ENCODE peak calls at places on chromosomes 11 and 22, in four cellular contexts. One of them, this sample, is unnamed.

GRCh38 chr22:26617251-26618199 is at the start of gene CRYBB1:
- DNase-seq in kidney epithelial cell: no peak
- DNase-seq in IMR-90: peak
- DNase-seq in esophagus squamous epithelium: no peak
- DNase-seq in this sample: no peak

GRCh38 chr11:118290923-118291322 is 13.6 kb upstream of the CD3E start:
- DNase-seq in kidney epithelial cell: no peak
- DNase-seq in IMR-90: no peak
- DNase-seq in esophagus squamous epithelium: no peak
- DNase-seq in this sample: peak

GRCh38 chr11:112300094-112300786 is 39.6 kb upstream of the PLET1 start:
- DNase-seq in kidney epithelial cell: no peak
- DNase-seq in IMR-90: no peak
- DNase-seq in esophagus squamous epithelium: no peak
- DNase-seq in this sample: no peak

GRCh38 chr11:61004037-61004641 is 32.7 kb downstream of the CD6 start:
- DNase-seq in kidney epithelial cell: no peak
- DNase-seq in IMR-90: peak
- DNase-seq in esophagus squamous epithelium: no peak
- DNase-seq in this sample: peak

GRCh38 chr11:114478768-114479167 is 39.5 kb downstream of the REXO2 start:
- DNase-seq in kidney epithelial cell: no peak
- DNase-seq in IMR-90: no peak
- DNase-seq in esophagus squamous epithelium: no peak
- DNase-seq in this sample: peak

GRCh38 chr11:130478204-130478701 is 29.8 kb downstream of the ADAMTS15 start:
- DNase-seq in kidney epithelial cell: peak
- DNase-seq in IMR-90: peak
- DNase-seq in esophagus squamous epithelium: no peak
- DNase-seq in this sample: peak

GRCh38 chr11:45801723-45802315 is 3.1 kb upstream of the SLC35C1 start:
- DNase-seq in kidney epithelial cell: no peak
- DNase-seq in IMR-90: no peak
- DNase-seq in esophagus squamous epithelium: no peak
- DNase-seq in this sample: peak

GRCh38 chr11:91876746-91877145 is 347.9 kb upstream of the FAT3 start:
- DNase-seq in kidney epithelial cell: no peak
- DNase-seq in IMR-90: no peak
- DNase-seq in esophagus squamous epithelium: no peak
- DNase-seq in this sample: no peak

GRCh38 chr11:8384199-8384821 is 120.6 kb upstream of the LMO1 start:
- DNase-seq in kidney epithelial cell: peak
- DNase-seq in IMR-90: no peak
- DNase-seq in esophagus squamous epithelium: no peak
- DNase-seq in this sample: peak

DNA sequence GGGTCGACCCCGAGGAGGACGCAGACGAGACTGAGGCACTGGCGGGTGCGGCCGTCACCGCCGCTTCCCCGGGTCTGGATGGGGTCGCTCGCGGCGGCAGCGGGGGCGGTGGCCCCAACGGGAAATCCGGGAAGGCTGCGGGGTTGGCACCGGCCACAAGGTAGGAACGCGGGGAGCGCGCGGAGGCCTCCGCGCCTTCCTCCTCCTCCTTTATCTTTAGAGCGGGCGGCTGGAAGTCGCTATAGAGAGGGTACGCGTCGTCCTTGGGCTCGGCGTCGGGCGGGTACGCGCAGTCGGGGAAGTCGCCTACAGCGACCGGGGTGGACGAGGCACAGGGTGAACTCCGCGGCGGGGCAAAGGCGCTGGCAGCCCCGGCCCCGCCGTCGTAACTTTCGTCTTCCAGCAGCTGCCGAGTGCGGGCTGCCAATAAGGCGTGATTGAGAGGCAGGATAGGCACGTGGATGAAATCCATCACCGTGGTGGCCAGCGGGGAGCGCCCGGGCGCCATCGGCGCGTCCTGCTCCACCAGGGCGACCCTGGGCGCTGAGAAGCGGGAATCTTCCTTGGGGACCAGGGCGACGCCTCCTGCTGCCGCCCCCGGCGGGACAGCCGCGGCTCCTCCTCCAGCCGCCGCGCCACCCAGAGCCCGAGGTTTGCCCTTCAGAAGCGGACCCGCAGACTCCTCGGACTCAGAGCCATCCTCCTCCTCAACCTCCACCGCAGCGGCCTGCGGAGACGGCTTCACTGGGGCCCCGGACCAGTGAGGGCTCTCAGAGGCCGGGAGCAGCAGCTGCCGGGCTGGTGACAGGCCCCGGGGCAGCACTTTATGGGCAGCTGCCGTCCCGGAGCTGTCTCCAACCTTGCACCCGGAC is 1.7 kb downstream of the PGR start:
- DNase-seq in kidney epithelial cell: no peak
- DNase-seq in IMR-90: no peak
- DNase-seq in esophagus squamous epithelium: no peak
- DNase-seq in this sample: no peak
- H3K4me3 ChIP-seq in kidney epithelial cell: peak
- H3K4me3 ChIP-seq in IMR-90: peak
- H3K4me3 ChIP-seq in esophagus squamous epithelium: peak
- H3K4me3 ChIP-seq in this sample: peak

GRCh38 chr11:116168459-116168787 is 604.4 kb downstream of the BUD13 start:
- DNase-seq in kidney epithelial cell: no peak
- DNase-seq in IMR-90: no peak
- DNase-seq in esophagus squamous epithelium: no peak
- DNase-seq in this sample: no peak

GRCh38 chr11:116172156-116172555 is 600.6 kb downstream of the BUD13 start:
- DNase-seq in kidney epithelial cell: no peak
- DNase-seq in IMR-90: no peak
- DNase-seq in esophagus squamous epithelium: no peak
- DNase-seq in this sample: no peak

GRCh38 chr11:116171271-116172140 is 601.3 kb downstream of the BUD13 start:
- DNase-seq in kidney epithelial cell: no peak
- DNase-seq in IMR-90: no peak
- DNase-seq in esophagus squamous epithelium: no peak
- DNase-seq in this sample: no peak

GRCh38 chr11:116169776-116170175 is 603.0 kb downstream of the BUD13 start:
- DNase-seq in kidney epithelial cell: no peak
- DNase-seq in IMR-90: no peak
- DNase-seq in esophagus squamous epithelium: no peak
- DNase-seq in this sample: no peak

GRCh38 chr11:116170526-116171120 is 602.2 kb downstream of the BUD13 start:
- DNase-seq in kidney epithelial cell: no peak
- DNase-seq in IMR-90: no peak
- DNase-seq in esophagus squamous epithelium: no peak
- DNase-seq in this sample: no peak
- TF ChIP-seq CTCF in kidney epithelial cell: peak
- TF ChIP-seq CTCF in IMR-90: no peak
- TF ChIP-seq CTCF in esophagus squamous epithelium: no peak
- TF ChIP-seq CTCF in this sample: no peak

GRCh38 chr22:20036535-20037392 is 15.9 kb downstream of the TANGO2 start:
- DNase-seq in kidney epithelial cell: no peak
- DNase-seq in IMR-90: no peak
- DNase-seq in esophagus squamous epithelium: no peak
- DNase-seq in this sample: no peak
- H3K4me3 ChIP-seq in kidney epithelial cell: no peak
- H3K4me3 ChIP-seq in IMR-90: no peak
- H3K4me3 ChIP-seq in esophagus squamous epithelium: no peak
- H3K4me3 ChIP-seq in this sample: no peak

GRCh38 chr11:123475478-123475877 is 45.4 kb downstream of the GRAMD1B start:
- DNase-seq in kidney epithelial cell: no peak
- DNase-seq in IMR-90: peak
- DNase-seq in esophagus squamous epithelium: no peak
- DNase-seq in this sample: peak
- TF ChIP-seq CTCF in kidney epithelial cell: peak
- TF ChIP-seq CTCF in IMR-90: peak
- TF ChIP-seq CTCF in esophagus squamous epithelium: no peak
- TF ChIP-seq CTCF in this sample: peak

DNA sequence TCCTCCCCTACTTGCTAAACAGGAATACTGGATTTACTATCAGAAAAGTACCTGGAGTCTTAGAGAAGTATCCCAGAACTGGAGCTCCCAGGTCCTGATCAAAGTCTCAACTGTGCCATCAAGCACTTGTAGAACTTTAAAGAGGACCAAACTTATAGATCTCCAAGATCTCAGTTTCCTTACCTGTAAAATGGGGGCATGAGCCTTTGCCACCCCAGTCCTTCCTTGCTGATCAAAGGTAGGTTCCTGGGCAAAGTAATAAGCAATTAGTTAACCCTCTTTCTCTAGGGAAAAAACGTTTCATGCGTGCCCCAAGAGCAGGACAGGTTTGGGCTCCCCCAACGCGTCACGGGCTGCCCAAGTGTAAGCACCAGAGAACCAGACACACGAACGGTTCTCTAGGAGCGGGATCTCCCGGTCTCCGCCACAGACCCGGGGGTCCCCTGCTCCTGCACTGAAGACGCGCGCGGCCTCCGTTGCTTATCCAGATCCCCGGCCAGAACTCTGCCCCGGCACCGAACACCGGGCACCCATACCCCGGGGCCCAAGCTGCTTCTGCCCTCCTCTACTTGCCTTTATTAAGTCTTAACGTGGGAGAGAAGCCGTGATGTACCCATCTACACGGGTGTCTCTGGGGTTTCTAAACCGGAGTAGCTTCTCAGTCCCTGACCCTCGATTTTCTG is 505 bp downstream of the ZNF214 start:
- DNase-seq in kidney epithelial cell: no peak
- DNase-seq in IMR-90: peak
- DNase-seq in esophagus squamous epithelium: no peak
- DNase-seq in this sample: no peak
- H3K4me3 ChIP-seq in kidney epithelial cell: peak
- H3K4me3 ChIP-seq in IMR-90: peak
- H3K4me3 ChIP-seq in esophagus squamous epithelium: peak
- H3K4me3 ChIP-seq in this sample: peak

This sample was measured in fibroblast of pulmonary artery.